ENCODE peak calls at places on chromosome 14, in eight cellular contexts. I is upper lobe of right lung, C is Caco-2, P is prostate gland, Q is A549, X is pancreas, M is mucosa of descending colon, W is neural progenitor cell. N is an unnamed sample.
A peak's percentile ranks its signal among the peaks of the same experiment; 100 is the strongest.

GRCh38 chr14:102187044-102187443 is 47.3 kb downstream of the WDR20 start:
- DNase-seq in X (no peak), M (no peak), P (no peak), Q (peak; percentile 25), W (no peak), I (no peak), C (no peak), N (no peak)

GRCh38 chr14:86858043-86858442 is 1134.9 kb downstream of the GALC start:
- DNase-seq in I (no peak), M (no peak), C (no peak), P (no peak), X (no peak), W (no peak), Q (no peak), N (no peak)

GRCh38 chr14:70684030-70684429 is 42.3 kb downstream of the TTC9 start:
- DNase-seq in C (no peak), I (no peak), M (no peak), W (no peak), P (no peak), Q (no peak), X (no peak), N (no peak)

GRCh38 chr14:91310620-91311283 is 66.2 kb upstream of the GPR68 start:
- DNase-seq in M (no peak), C (no peak), I (no peak), Q (no peak), P (no peak), X (no peak), W (no peak), N (no peak)

GRCh38 chr14:77026930-77027537 is 1.5 kb downstream of the IRF2BPL start:
- DNase-seq in X (peak; percentile 70), Q (no peak), M (peak; percentile 70), P (no peak), I (peak; percentile 84), C (peak; percentile 59), W (peak; percentile 88), N (peak; percentile 89)

GRCh38 chr14:59371762-59372161 is 93.4 kb downstream of the GPR135 start:
- DNase-seq in P (no peak), C (no peak), X (no peak), Q (no peak), I (no peak), M (no peak), W (no peak), N (no peak)

GRCh38 chr14:59215353-59215752 is 26.9 kb downstream of the DAAM1 start:
- DNase-seq in C (no peak), W (no peak), P (peak; percentile 91), X (peak; percentile 71), I (peak; percentile 88), M (peak; percentile 47), Q (no peak), N (peak; percentile 79)

GRCh38 chr14:92473947-92474535 is 39.5 kb upstream of the RIN3 start:
- DNase-seq in X (no peak), C (no peak), Q (no peak), W (no peak), M (no peak), I (no peak), P (no peak), N (no peak)

GRCh38 chr14:50972734-50973133 is 28.5 kb upstream of the PYGL start:
- DNase-seq in W (no peak), C (no peak), I (no peak), P (no peak), X (no peak), Q (no peak), M (no peak), N (no peak)

GRCh38 chr14:75675265-75675960 is 14.4 kb downstream of the TTLL5 start:
- DNase-seq in I (no peak), W (peak; percentile 21), P (no peak), M (no peak), X (no peak), Q (no peak), C (no peak), N (no peak)

GRCh38 chr14:71319646-71320045 is 412.4 kb downstream of the PCNX1 start:
- DNase-seq in C (peak; percentile 35), Q (peak; percentile 13), P (no peak), X (no peak), M (no peak), W (peak; percentile 35), I (no peak), N (no peak)

GRCh38 chr14:74299061-74299545 is 3.6 kb downstream of the ABCD4 start:
- DNase-seq in X (no peak), C (no peak), W (no peak), I (no peak), Q (no peak), P (no peak), M (no peak), N (no peak)

GRCh38 chr14:29444805-29445204 is 482.8 kb downstream of the PRKD1 start:
- DNase-seq in C (no peak), W (no peak), P (no peak), Q (no peak), X (no peak), I (no peak), M (no peak), N (no peak)

GRCh38 chr14:80959448-80960006 is 4.1 kb downstream of the TSHR start:
- DNase-seq in X (no peak), W (no peak), I (no peak), P (no peak), M (no peak), Q (no peak), C (no peak), N (no peak)

GRCh38 chr14:21001218-21001617 is 2.1 kb downstream of the SLC39A2 start:
- DNase-seq in X (no peak), I (no peak), C (no peak), W (no peak), P (no peak), Q (no peak), M (peak; percentile 69), N (no peak)

GRCh38 chr14:100140452-100141132 is 18.9 kb downstream of the DEGS2 start:
- DNase-seq in Q (no peak), I (peak; percentile 76), C (peak; percentile 19), X (no peak), M (peak; percentile 59), W (peak; percentile 88), P (no peak), N (no peak)

GRCh38 chr14:67704484-67705089 is 2.9 kb downstream of the RDH12 start:
- DNase-seq in C (peak; percentile 64), X (no peak), Q (peak; percentile 74), I (no peak), W (peak; percentile 74), P (peak; percentile 46), M (no peak), N (no peak)

GRCh38 chr14:61270714-61271113 is 10.4 kb downstream of the TMEM30B start:
- DNase-seq in I (no peak), W (no peak), P (no peak), C (no peak), X (no peak), M (no peak), Q (no peak), N (no peak)

GRCh38 chr14:61267336-61267735 is 13.8 kb downstream of the TMEM30B start:
- DNase-seq in X (no peak), P (no peak), C (no peak), I (no peak), M (no peak), Q (no peak), W (no peak), N (no peak)

GRCh38 chr14:61268797-61269196 is 12.3 kb downstream of the TMEM30B start:
- DNase-seq in C (no peak), W (no peak), P (no peak), M (no peak), Q (no peak), I (no peak), X (no peak), N (no peak)

GRCh38 chr14:61271552-61271951 is 9.6 kb downstream of the TMEM30B start:
- DNase-seq in W (no peak), X (no peak), C (no peak), P (no peak), I (no peak), M (no peak), Q (no peak), N (no peak)

DNA sequence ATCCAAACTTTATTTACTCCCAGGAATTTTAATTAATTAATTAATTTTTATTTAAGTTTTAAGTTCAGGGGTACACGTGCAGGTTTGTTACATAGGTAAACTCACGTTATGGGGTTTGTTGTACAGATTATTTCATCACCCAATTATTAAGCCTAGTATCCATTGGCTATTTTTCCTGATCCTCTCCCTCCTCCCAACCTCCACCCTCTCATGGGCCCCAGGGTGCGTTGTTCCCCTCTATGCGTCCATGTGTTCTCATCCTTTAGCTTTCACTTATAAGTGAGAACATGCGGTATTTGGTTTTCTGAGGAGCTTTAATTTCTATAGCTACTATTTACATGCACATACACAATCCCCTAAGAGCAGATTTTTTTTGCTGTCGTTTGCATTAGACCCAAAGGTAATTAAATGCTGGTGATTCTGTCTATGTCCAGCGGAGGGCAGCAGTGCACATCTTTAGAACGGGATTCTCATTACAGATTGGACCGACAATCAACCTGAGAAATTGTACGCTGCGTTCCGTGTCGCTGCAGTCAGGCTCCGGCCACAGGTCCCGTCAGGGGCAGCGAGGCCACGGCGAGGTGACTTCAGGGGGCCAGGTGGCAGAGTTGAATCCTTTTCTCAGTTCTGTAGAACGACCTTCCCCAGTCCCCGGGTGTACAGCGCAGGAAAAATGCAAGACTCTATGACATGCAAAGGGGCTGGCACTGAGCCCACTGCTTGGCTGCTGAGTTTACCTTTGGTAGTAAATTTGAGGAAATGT is 11.6 kb downstream of the TMEM30B start:
- DNase-seq in I (peak; percentile 80), P (peak; percentile 82), Q (peak; percentile 73), M (peak; percentile 75), X (peak; percentile 74), C (peak; percentile 79), W (peak; percentile 84), N (peak; percentile 63)
- TF ChIP-seq CTCF in I (peak; percentile 76), P (peak; percentile 82), Q (peak; percentile 86), M (peak; percentile 37), X (peak; percentile 70), C (peak; percentile 79), W (peak; percentile 89), N (peak; percentile 65)

DNA sequence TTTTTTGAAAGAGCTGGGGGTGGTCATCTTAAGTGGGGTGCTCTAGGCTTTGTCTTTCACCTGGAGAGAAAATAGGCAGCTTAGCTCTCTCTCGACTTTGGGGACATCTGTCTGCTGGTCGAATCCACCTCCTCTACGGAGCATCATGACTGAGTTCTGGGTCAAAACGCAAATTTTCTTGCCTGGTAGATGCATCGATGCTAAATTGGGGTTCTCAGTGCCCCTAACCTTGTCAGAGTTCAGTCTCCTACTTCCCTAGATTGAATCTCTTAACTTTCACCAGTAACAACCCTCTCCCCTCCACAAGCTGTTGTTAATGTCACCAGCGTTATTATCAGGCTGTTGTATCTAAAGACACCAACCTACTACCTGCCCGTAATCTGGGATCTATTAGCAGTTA is 682 bp downstream of the FLRT2 start:
- DNase-seq in X (no peak), W (no peak), Q (no peak), C (no peak), I (no peak), P (no peak), M (no peak), N (no peak)
- H3K4me1 ChIP-seq in X (no peaks in the 10 kb centered on the region), W (peaks cover 31% of the 10 kb centered on the region), Q (peaks cover 25% of the 10 kb centered on the region), C (peaks cover 8% of the 10 kb centered on the region), I (peaks cover 30% of the 10 kb centered on the region), P (no peaks in the 10 kb centered on the region), M (no peaks in the 10 kb centered on the region), N (peaks cover 52% of the 10 kb centered on the region)

GRCh38 chr14:72850360-72850759 is 43.5 kb downstream of the DPF3 start:
- DNase-seq in M (no peak), W (no peak), I (no peak), P (no peak), C (no peak), X (no peak), Q (no peak), N (no peak)
- TF ChIP-seq CTCF in M (no peak), W (no peak), I (no peak), P (no peak), C (no peak), X (no peak), Q (no peak), N (no peak)

GRCh38 chr14:34593740-34594375 is 36.1 kb downstream of the SNX6 start:
- DNase-seq in Q (no peak), C (no peak), P (no peak), M (peak; percentile 12), I (peak; percentile 13), X (no peak), W (no peak), N (no peak)
- H3K4me1 ChIP-seq in Q (peaks cover 13% of the 10 kb centered on the region), C (no peaks in the 10 kb centered on the region), P (no peaks in the 10 kb centered on the region), M (no peaks in the 10 kb centered on the region), I (no peaks in the 10 kb centered on the region), X (no peaks in the 10 kb centered on the region), W (no peaks in the 10 kb centered on the region), N (no peaks in the 10 kb centered on the region)